ENCODE peak calls at places on chromosomes 13 and 19, in six cellular contexts. N is OCI-LY7, W is sigmoid colon, B is cardiac fibroblast, S is bronchial epithelial cell, J is heart left ventricle. C is an unnamed sample.

GRCh38 chr19:52369463-52370340 is at the start of gene ZNF880:
- DNase-seq in J (peak), W (peak), S (peak), B (peak), N (no peak), C (peak)

GRCh38 chr19:2027361-2027760 is 11.8 kb upstream of the BTBD2 start:
- DNase-seq in S (no peak), J (no peak), W (no peak), B (peak), N (no peak), C (no peak)

GRCh38 chr13:108269601-108270328 is at the start of gene TNFSF13B:
- DNase-seq in B (peak), S (no peak), W (peak), J (peak), N (peak), C (peak)

GRCh38 chr19:16895467-16896097 is 6.8 kb downstream of the F2RL3 start:
- DNase-seq in J (no peak), N (no peak), W (no peak), B (peak), S (no peak), C (no peak)

GRCh38 chr13:56720841-56721240 is 419.9 kb upstream of the PRR20A start:
- DNase-seq in J (no peak), B (no peak), W (no peak), N (no peak), S (peak), C (no peak)

GRCh38 chr13:113586661-113587479 is 2.3 kb downstream of the TFDP1 start:
- DNase-seq in W (peak), S (no peak), J (no peak), N (no peak), B (no peak), C (no peak)

GRCh38 chr13:83449666-83450395 is 432.4 kb downstream of the SLITRK1 start:
- DNase-seq in W (no peak), N (no peak), S (peak), J (no peak), B (peak), C (no peak)

GRCh38 chr19:16376649-16377048 is 52.0 kb downstream of the KLF2 start:
- DNase-seq in B (no peak), N (peak), W (no peak), S (no peak), J (no peak), C (no peak)

GRCh38 chr13:31145417-31145816 is 16.3 kb downstream of the HSPH1 start:
- DNase-seq in N (no peak), J (no peak), S (no peak), W (no peak), B (no peak), C (no peak)

GRCh38 chr19:37243206-37243632 is 25.2 kb downstream of the ZNF383 start:
- DNase-seq in B (peak), W (no peak), N (no peak), J (no peak), S (no peak), C (no peak)

GRCh38 chr13:76813874-76814273 is 72.3 kb downstream of the KCTD12 start:
- DNase-seq in B (no peak), S (peak), W (no peak), J (peak), N (no peak), C (no peak)

GRCh38 chr19:33400856-33401682 is 27.6 kb downstream of the CEBPG start:
- DNase-seq in S (no peak), B (no peak), J (peak), N (no peak), W (peak), C (no peak)

GRCh38 chr19:15248648-15249559 is 16.7 kb upstream of the EPHX3 start:
- DNase-seq in N (no peak), B (peak), S (peak), W (peak), J (peak), C (no peak)

GRCh38 chr19:7415163-7415856 is 66.6 kb downstream of the ARHGEF18 start:
- DNase-seq in J (no peak), S (peak), W (no peak), B (peak), N (no peak), C (no peak)

GRCh38 chr13:106113796-106114195 is 421.7 kb downstream of the EFNB2 start:
- DNase-seq in W (no peak), J (no peak), N (no peak), B (no peak), S (no peak), C (no peak)

GRCh38 chr19:47240996-47241918 is 10.3 kb upstream of the BBC3 start:
- DNase-seq in S (peak), N (peak), J (peak), W (peak), B (peak), C (peak)

GRCh38 chr19:17309962-17310461 is 649 bp downstream of the DDA1 start:
- DNase-seq in J (no peak), S (no peak), W (no peak), B (no peak), N (no peak), C (no peak)

GRCh38 chr19:32387701-32388392 is 17.7 kb upstream of the DPY19L3 start:
- DNase-seq in B (no peak), W (peak), S (no peak), J (no peak), N (no peak), C (no peak)

GRCh38 chr19:524062-524674 is 7.4 kb upstream of the CDC34 start:
- DNase-seq in N (no peak), J (peak), S (no peak), B (peak), W (peak), C (no peak)

GRCh38 chr19:20367811-20368294 is 197.7 kb downstream of the ZNF737 start:
- DNase-seq in N (peak), W (no peak), B (no peak), S (no peak), J (no peak), C (no peak)

GRCh38 chr19:40390084-40390742 is at the start of gene HIPK4:
- DNase-seq in J (no peak), B (no peak), W (no peak), S (no peak), N (no peak), C (no peak)

GRCh38 chr19:40392123-40392522 is 2.1 kb upstream of the HIPK4 start:
- DNase-seq in N (no peak), J (no peak), W (no peak), S (no peak), B (no peak), C (no peak)

GRCh38 chr19:40394816-40395210 is 4.8 kb upstream of the HIPK4 start:
- DNase-seq in W (no peak), B (no peak), N (no peak), S (no peak), J (no peak), C (no peak)

GRCh38 chr19:40393894-40394815 is 4.2 kb upstream of the HIPK4 start:
- DNase-seq in J (no peak), S (no peak), N (no peak), W (no peak), B (no peak), C (no peak)

GRCh38 chr19:40392894-40393517 is 3.0 kb upstream of the HIPK4 start:
- DNase-seq in N (peak), W (no peak), S (peak), B (no peak), J (no peak), C (no peak)
- TF ChIP-seq CTCF in N (peak), W (peak), S (peak), B (peak), J (peak), C (peak)

GRCh38 chr19:4367781-4368127 is 24.4 kb downstream of the MPND start:
- DNase-seq in W (no peak), N (no peak), J (no peak), S (no peak), B (no peak), C (no peak)
- H3K4me3 ChIP-seq in W (no peak), N (no peak), J (no peak), S (no peak), B (no peak), C (no peak)

GRCh38 chr13:78689011-78689410 is 30.1 kb upstream of the OBI1 start:
- DNase-seq in J (no peak), S (no peak), B (peak), W (no peak), N (no peak), C (no peak)
- TF ChIP-seq CTCF in J (peak), S (no peak), B (no peak), W (no peak), N (no peak), C (no peak)

GRCh38 chr13:101308247-101309013 is 107.9 kb downstream of the NALCN start:
- DNase-seq in N (no peak), S (no peak), W (no peak), B (no peak), J (no peak), C (no peak)

GRCh38 chr13:101305981-101306411 is 110.3 kb downstream of the NALCN start:
- DNase-seq in B (no peak), N (no peak), J (no peak), S (no peak), W (no peak), C (no peak)

GRCh38 chr13:101309014-101309619 is 107.2 kb downstream of the NALCN start:
- DNase-seq in J (no peak), S (peak), W (no peak), B (peak), N (no peak), C (no peak)

GRCh38 chr13:101306773-101307172 is 109.5 kb downstream of the NALCN start:
- DNase-seq in W (no peak), N (no peak), S (no peak), J (no peak), B (no peak), C (no peak)

GRCh38 chr13:101307181-101307701 is 109.1 kb downstream of the NALCN start:
- DNase-seq in N (no peak), J (no peak), W (no peak), B (peak), S (no peak), C (no peak)
- H3K4me3 ChIP-seq in N (no peak), J (no peak), W (no peak), B (no peak), S (no peak), C (no peak)

GRCh38 chr19:3368848-3369336 is 2.5 kb downstream of the NFIC start:
- DNase-seq in N (no peak), W (no peak), S (no peak), B (peak), J (no peak), C (no peak)

GRCh38 chr19:3370214-3370720 is 3.9 kb downstream of the NFIC start:
- DNase-seq in J (no peak), S (no peak), N (no peak), W (peak), B (no peak), C (no peak)

GRCh38 chr19:3370728-3371591 is 4.6 kb downstream of the NFIC start:
- DNase-seq in B (no peak), S (no peak), N (no peak), W (no peak), J (no peak), C (no peak)

GRCh38 chr19:3368441-3368795 is 2.0 kb downstream of the NFIC start:
- DNase-seq in W (no peak), S (no peak), B (no peak), N (no peak), J (no peak), C (no peak)

DNA sequence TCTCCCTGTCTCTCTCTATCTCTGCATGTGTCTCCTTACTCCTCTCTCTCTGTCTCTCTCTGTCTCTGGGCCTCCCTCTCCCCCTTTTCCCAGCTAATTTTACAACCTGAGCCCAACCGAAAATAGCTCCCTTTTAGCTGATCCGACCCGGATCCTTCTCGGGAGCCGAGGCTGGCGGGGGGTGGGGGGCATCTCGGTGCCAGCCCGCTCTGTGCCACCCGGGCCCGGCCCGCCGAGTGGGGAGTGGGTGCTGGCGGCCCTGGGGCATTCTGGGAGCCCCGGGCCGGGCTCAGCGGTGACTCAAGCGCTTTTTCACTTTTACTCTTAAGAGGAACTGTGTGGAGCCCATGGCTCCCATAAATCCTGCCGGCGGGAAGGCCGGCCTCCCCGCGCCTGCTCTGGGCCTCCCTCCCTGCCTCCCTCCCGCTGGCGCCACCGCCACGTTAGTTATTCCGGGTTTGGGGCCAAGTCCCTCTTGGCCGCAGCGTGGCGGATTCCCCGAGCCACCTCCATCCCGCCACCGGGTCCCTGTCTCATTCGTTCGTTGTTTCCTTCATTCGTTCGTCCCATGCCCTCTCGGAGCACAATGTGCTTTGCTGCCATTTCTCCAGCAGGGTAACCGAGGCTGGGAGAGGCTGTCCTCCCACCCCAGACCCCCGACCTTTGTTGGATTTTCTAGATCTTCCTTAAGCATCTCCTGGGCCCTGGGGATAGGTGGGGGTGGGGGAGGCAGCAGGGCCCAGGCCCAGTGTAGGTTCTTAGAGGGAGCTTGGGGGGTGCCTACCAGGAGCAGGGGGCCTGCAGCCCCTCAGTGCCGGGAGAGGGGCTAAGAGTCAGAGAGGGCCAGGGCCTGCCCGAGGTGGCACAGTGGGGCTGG is 3.2 kb downstream of the NFIC start:
- DNase-seq in W (peak), B (no peak), N (no peak), S (no peak), J (peak), C (peak)
- TF ChIP-seq CTCF in W (no peak), B (no peak), N (no peak), S (no peak), J (no peak), C (no peak)